ENCODE peak calls at places on chromosomes 5 and 9, in seven cellular contexts. H is heart right ventricle; A is heart left ventricle; F is CD8-positive, alpha-beta T cell; R is activated CD8-positive, alpha-beta T cell treated with anti-CD3 and anti-CD28 coated beads for 36 hours; L is body of pancreas; M is aorta. Y is an unnamed sample.

GRCh38 chr5:10434392-10434791 is 7.3 kb upstream of the ROPN1L start:
- ATAC-seq in M (no peak), A (no peak), R (no peak), L (no peak), F (no peak), H (no peak), Y (peak)

GRCh38 chr5:158874814-158875213 is 224.9 kb downstream of the EBF1 start:
- ATAC-seq in L (no peak), M (no peak), H (no peak), R (peak), F (no peak), A (no peak), Y (peak)

GRCh38 chr9:80679920-80680319 is 1009.4 kb downstream of the TLE1 start:
- ATAC-seq in R (no peak), H (no peak), M (no peak), A (no peak), F (no peak), L (no peak), Y (no peak)

GRCh38 chr9:72844440-72844768 is 108.4 kb downstream of the ALDH1A1 start:
- ATAC-seq in R (no peak), A (no peak), L (no peak), F (no peak), M (no peak), H (no peak), Y (no peak)

GRCh38 chr5:65197899-65198776 is 283.6 kb downstream of the ADAMTS6 start:
- ATAC-seq in F (no peak), H (no peak), R (no peak), A (no peak), L (no peak), M (no peak), Y (no peak)

GRCh38 chr9:127598839-127599549 is 13.1 kb upstream of the STXBP1 start:
- ATAC-seq in R (no peak), M (no peak), H (no peak), L (no peak), A (no peak), F (no peak), Y (no peak)

GRCh38 chr5:85375525-85375924 is 990.8 kb upstream of the EDIL3 start:
- ATAC-seq in A (no peak), M (no peak), F (no peak), H (no peak), R (no peak), L (no peak), Y (no peak)

GRCh38 chr5:137837741-137838389 is 29.8 kb upstream of the MYOT start:
- ATAC-seq in H (no peak), L (no peak), R (no peak), M (no peak), F (no peak), A (peak), Y (no peak)

GRCh38 chr9:127495884-127496555 is 44.7 kb downstream of the LRSAM1 start:
- ATAC-seq in L (no peak), A (no peak), R (no peak), F (no peak), M (no peak), H (no peak), Y (no peak)

GRCh38 chr5:68048529-68048928 is 167.0 kb upstream of the PIK3R1 start:
- ATAC-seq in R (no peak), M (no peak), H (no peak), A (no peak), L (no peak), F (no peak), Y (no peak)

GRCh38 chr9:87909310-87910041 is 8.3 kb upstream of the SPATA31C1 start:
- ATAC-seq in R (no peak), F (no peak), L (peak), H (no peak), M (no peak), A (no peak), Y (no peak)

GRCh38 chr5:2277886-2278285 is 395.2 kb upstream of the IRX4 start:
- ATAC-seq in A (no peak), R (no peak), L (no peak), F (no peak), H (no peak), M (no peak), Y (no peak)